ENCODE peak calls at places on chromosome 17, in seven cellular contexts. B is esophagus squamous epithelium, U is GM23338, I is heart left ventricle, X is uterus, C is heart right ventricle, G is upper lobe of right lung. L is an unnamed sample.

GRCh38 chr17:82273327-82274133 is at the start of gene CSNK1D:
- DNase-seq in B (peak; percentile 72), C (peak; percentile 93), I (peak; percentile 97), U (peak; percentile 94), G (peak; percentile 96), X (peak; percentile 91), L (peak; percentile 91)

GRCh38 chr17:51336112-51336822 is 75.9 kb downstream of the UTP18 start:
- DNase-seq in B (no peak), X (no peak), I (no peak), C (no peak), G (no peak), U (no peak), L (no peak)

GRCh38 chr17:39752241-39752831 is 14.6 kb downstream of the GRB7 start:
- DNase-seq in U (peak; percentile 42), X (no peak), B (no peak), G (no peak), C (no peak), I (no peak), L (no peak)

GRCh38 chr17:5381542-5381941 is 37.9 kb downstream of the NUP88 start:
- DNase-seq in I (no peak), B (no peak), C (no peak), X (no peak), U (no peak), G (no peak), L (no peak)

GRCh38 chr17:82224666-82225065 is 4.2 kb upstream of the SLC16A3 start:
- DNase-seq in B (no peak), C (no peak), G (no peak), I (no peak), X (no peak), U (no peak), L (no peak)

GRCh38 chr17:80036715-80037477 is 454 bp downstream of the CCDC40 start:
- DNase-seq in U (peak; percentile 86), C (no peak), X (no peak), B (no peak), G (peak; percentile 71), I (no peak), L (no peak)

GRCh38 chr17:73938706-73939105 is 264.8 kb upstream of the RPL38 start:
- DNase-seq in I (no peak), X (no peak), G (no peak), C (no peak), U (no peak), B (no peak), L (peak; percentile 48)

GRCh38 chr17:70320642-70321345 is 151.5 kb downstream of the KCNJ2 start:
- DNase-seq in G (peak; percentile 66), B (no peak), X (no peak), U (no peak), I (no peak), C (no peak), L (no peak)

GRCh38 chr17:73553311-73553710 is 90.9 kb downstream of the SDK2 start:
- DNase-seq in C (no peak), B (no peak), I (no peak), U (no peak), G (no peak), X (no peak), L (no peak)

GRCh38 chr17:63033142-63033541 is 67.1 kb downstream of the TANC2 start:
- DNase-seq in I (no peak), G (no peak), C (no peak), U (peak; percentile 40), X (no peak), B (no peak), L (no peak)

GRCh38 chr17:49859991-49860953 is 12.4 kb upstream of the TAC4 start:
- DNase-seq in G (peak; percentile 72), C (no peak), B (no peak), X (no peak), I (no peak), U (peak; percentile 69), L (no peak)
- TF ChIP-seq CTCF in G (no peak), C (no peak), B (no peak), X (no peak), I (no peak), U (peak; percentile 43), L (no peak)

GRCh38 chr17:6572997-6573396 is 16.6 kb upstream of the PITPNM3 start:
- DNase-seq in U (no peak), G (no peak), X (no peak), B (no peak), C (no peak), I (no peak), L (no peak)

GRCh38 chr17:6575596-6575988 is 19.2 kb upstream of the PITPNM3 start:
- DNase-seq in X (no peak), I (no peak), B (no peak), C (no peak), U (no peak), G (no peak), L (no peak)

GRCh38 chr17:6576038-6576437 is 19.7 kb upstream of the PITPNM3 start:
- DNase-seq in X (no peak), U (no peak), C (no peak), G (no peak), B (no peak), I (no peak), L (no peak)

GRCh38 chr17:6573982-6574688 is 17.8 kb upstream of the PITPNM3 start:
- DNase-seq in X (no peak), G (no peak), C (no peak), B (no peak), I (no peak), U (no peak), L (no peak)

DNA sequence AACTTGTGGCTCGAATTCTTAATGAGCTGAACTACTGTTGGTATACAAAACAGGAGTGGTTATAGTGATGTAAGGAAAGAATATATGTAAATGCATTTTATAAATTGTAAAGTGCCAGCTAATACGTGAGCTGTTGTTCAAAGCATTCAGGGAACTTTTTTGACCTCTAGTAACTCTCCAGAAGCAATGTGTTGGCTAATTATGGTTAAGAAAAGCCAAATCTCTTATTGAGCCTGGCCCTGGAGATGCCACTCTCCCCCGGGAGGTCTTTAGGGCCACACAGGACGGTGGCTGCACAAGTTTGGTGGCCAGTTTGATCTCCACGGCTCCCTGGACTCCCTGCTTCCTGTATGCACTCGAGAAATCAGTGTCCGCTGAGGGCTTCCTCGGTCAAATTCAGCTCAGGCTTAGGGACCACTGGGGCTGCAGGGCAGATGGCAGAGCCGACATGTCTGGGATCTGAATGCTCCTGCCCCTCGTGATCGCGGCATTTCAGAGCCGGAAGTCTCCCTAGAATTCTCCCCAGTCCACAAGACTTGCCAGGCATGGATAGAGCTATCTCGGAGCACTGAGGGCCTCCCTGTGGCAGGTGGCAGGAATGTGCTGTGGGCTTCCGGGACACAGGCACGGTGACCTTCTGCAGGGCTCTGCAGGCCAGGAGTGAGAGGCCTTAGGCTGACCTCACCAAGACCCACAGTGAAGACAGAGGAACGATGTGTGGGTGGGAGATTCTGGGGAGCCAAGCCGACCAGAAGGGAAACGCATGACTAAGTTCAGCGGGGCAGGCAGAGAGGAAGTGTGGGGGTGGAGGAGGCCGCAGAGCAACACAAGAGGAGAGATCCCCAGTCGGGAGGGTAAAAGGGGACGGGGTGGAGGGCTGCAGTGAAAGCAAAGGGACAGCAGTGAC is 18.6 kb upstream of the PITPNM3 start:
- DNase-seq in C (peak; percentile 28), I (no peak), X (no peak), G (peak; percentile 77), B (no peak), U (no peak), L (no peak)
- H3K27ac ChIP-seq in C (peak overlapping the region; percentile 29), I (no peak overlapping the region), X (no peak overlapping the region), G (peak overlapping the region; percentile 63), B (peak overlapping the region; percentile 42), U (no peak overlapping the region), L (no peak overlapping the region)

GRCh38 chr17:78637643-78638042 is 60.4 kb upstream of the DNAH17 start:
- DNase-seq in U (no peak), C (no peak), G (no peak), I (no peak), B (no peak), X (no peak), L (no peak)
- TF ChIP-seq CTCF in U (no peak), C (no peak), G (no peak), I (no peak), B (no peak), X (no peak), L (no peak)

GRCh38 chr17:57548421-57549385 is 196.4 kb downstream of the CCDC182 start:
- DNase-seq in X (peak; percentile 46), U (no peak), C (no peak), B (no peak), G (no peak), I (no peak), L (no peak)
- H3K27ac ChIP-seq in X (peak overlapping the region; percentile 15), U (peak overlapping the region; percentile 9), C (no peak overlapping the region), B (no peak overlapping the region), G (no peak overlapping the region), I (no peak overlapping the region), L (no peak overlapping the region)

GRCh38 chr17:49363251-49363650 is 1.2 kb upstream of the ZNF652 start:
- DNase-seq in I (no peak), G (no peak), U (no peak), X (no peak), B (no peak), C (no peak), L (no peak)

GRCh38 chr17:49362723-49363117 is 670 bp upstream of the ZNF652 start:
- DNase-seq in I (no peak), C (no peak), B (no peak), U (no peak), G (no peak), X (no peak), L (no peak)

GRCh38 chr17:49364119-49364518 is 2.1 kb upstream of the ZNF652 start:
- DNase-seq in I (no peak), G (no peak), C (no peak), B (no peak), X (no peak), U (no peak), L (no peak)

GRCh38 chr17:49369089-49369488 is 7.0 kb upstream of the ZNF652 start:
- DNase-seq in U (no peak), G (no peak), I (no peak), B (no peak), X (no peak), C (no peak), L (no peak)

GRCh38 chr17:49365667-49366066 is 3.6 kb upstream of the ZNF652 start:
- DNase-seq in B (no peak), X (no peak), U (peak; percentile 68), G (no peak), C (no peak), I (no peak), L (no peak)
- TF ChIP-seq CTCF in B (no peak), X (no peak), U (peak; percentile 23), G (no peak), C (no peak), I (no peak), L (no peak)

L was measured in right atrium auricular region.